ENCODE peak calls at places on chromosomes 7 and 10, in nine cellular contexts. R, P, D, V, X, Z, Y, J and M are unnamed samples.

GRCh38 chr7:67478066-67478465 is 481.4 kb downstream of the TYW1 start:
- DNase-seq in R (no peak), P (no peak), D (no peak), V (no peak), X (no peak), Z (no peak), Y (no peak), J (no peak), M (no peak)

GRCh38 chr7:35784332-35784731 is 16.5 kb upstream of the SEPTIN7 start:
- DNase-seq in R (no peak), P (no peak), D (no peak), V (no peak), X (no peak), Z (no peak), Y (no peak), J (no peak), M (no peak)

GRCh38 chr10:34908472-34908871 is 93.4 kb upstream of the PARD3 start:
- DNase-seq in R (no peak), P (no peak), D (peak), V (no peak), X (peak), Z (no peak), Y (no peak), J (no peak), M (no peak)

GRCh38 chr10:79193694-79194382 is 125.1 kb downstream of the ZMIZ1 start:
- DNase-seq in R (no peak), P (no peak), D (no peak), V (no peak), X (no peak), Z (no peak), Y (no peak), J (no peak), M (no peak)

GRCh38 chr7:131015131-131015954 is 281.3 kb upstream of the KLF14 start:
- DNase-seq in R (no peak), P (peak), D (no peak), V (no peak), X (peak), Z (no peak), Y (no peak), J (no peak), M (peak)

GRCh38 chr7:25759748-25760147 is 392.2 kb upstream of the NFE2L3 start:
- DNase-seq in R (no peak), P (no peak), D (no peak), V (no peak), X (no peak), Z (no peak), Y (peak), J (no peak), M (no peak)

GRCh38 chr7:105806592-105807266 is 69.7 kb downstream of the ATXN7L1 start:
- DNase-seq in R (no peak), P (peak), D (no peak), V (no peak), X (peak), Z (peak), Y (no peak), J (no peak), M (peak)

GRCh38 chr10:132939957-132940790 is 2.2 kb downstream of the CFAP46 start:
- DNase-seq in R (peak), P (peak), D (no peak), V (peak), X (peak), Z (peak), Y (peak), J (no peak), M (no peak)

GRCh38 chr7:114843102-114843501 is 78.8 kb upstream of the MDFIC start:
- DNase-seq in R (no peak), P (no peak), D (no peak), V (no peak), X (no peak), Z (no peak), Y (no peak), J (no peak), M (no peak)

GRCh38 chr10:90047243-90047729 is 345.9 kb downstream of the KIF20B start:
- DNase-seq in R (no peak), P (no peak), D (no peak), V (no peak), X (no peak), Z (no peak), Y (no peak), J (no peak), M (no peak)

GRCh38 chr7:76231583-76231982 is 29.9 kb downstream of the SRRM3 start:
- DNase-seq in R (no peak), P (no peak), D (no peak), V (no peak), X (no peak), Z (no peak), Y (no peak), J (no peak), M (no peak)

GRCh38 chr10:91702586-91703088 is 69.8 kb upstream of the PPP1R3C start:
- DNase-seq in R (no peak), P (no peak), D (no peak), V (no peak), X (no peak), Z (no peak), Y (no peak), J (no peak), M (no peak)

GRCh38 chr10:25631471-25631870 is 302.6 kb upstream of the MYO3A start:
- DNase-seq in R (no peak), P (no peak), D (no peak), V (no peak), X (no peak), Z (no peak), Y (no peak), J (no peak), M (no peak)

DNA sequence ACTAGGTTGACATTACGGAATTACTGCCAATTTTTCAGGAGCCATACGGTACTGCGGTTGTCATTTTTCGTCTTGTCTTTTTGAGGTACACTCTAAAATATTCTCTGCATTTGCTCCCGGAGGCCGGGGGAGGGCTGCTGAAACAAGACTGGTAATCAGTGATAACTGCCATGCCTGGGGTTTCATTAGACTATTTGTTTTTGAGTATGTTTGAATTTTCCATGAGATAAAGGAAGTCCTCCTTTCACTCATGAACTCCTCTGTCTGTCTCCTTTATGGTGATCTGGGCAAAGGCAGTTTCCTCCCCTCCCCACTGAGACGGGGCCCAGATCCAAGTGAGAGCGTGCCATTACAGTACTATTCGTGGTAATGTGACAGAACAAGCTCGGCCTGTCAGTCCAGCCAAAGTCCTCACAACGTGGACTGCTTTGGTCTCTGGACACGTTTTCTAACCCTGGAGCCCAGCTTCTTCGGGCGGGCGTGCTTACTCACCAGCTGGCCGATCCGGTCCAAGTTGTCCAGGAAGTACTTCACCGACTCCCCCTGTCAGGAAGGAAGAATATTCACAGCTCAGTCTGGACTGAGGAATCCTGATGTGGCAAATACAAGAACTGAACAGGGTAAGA is 45.1 kb downstream of the AMZ1 start:
- DNase-seq in R (no peak), P (peak), D (peak), V (peak), X (peak), Z (peak), Y (no peak), J (no peak), M (peak)
- TF ChIP-seq CTCF in R (peak), P (no peak), D (no peak), V (no peak), X (no peak), Z (no peak), Y (no peak), J (peak), M (no peak)

GRCh38 chr7:39367943-39368342 is 198.3 kb upstream of the YAE1 start:
- DNase-seq in R (no peak), P (no peak), D (no peak), V (no peak), X (no peak), Z (no peak), Y (no peak), J (no peak), M (no peak)
- H3K4me3 ChIP-seq in R (no peak), P (no peak), D (no peak), V (no peak), X (no peak), Z (no peak), Y (no peak), J (no peak), M (no peak)

DNA sequence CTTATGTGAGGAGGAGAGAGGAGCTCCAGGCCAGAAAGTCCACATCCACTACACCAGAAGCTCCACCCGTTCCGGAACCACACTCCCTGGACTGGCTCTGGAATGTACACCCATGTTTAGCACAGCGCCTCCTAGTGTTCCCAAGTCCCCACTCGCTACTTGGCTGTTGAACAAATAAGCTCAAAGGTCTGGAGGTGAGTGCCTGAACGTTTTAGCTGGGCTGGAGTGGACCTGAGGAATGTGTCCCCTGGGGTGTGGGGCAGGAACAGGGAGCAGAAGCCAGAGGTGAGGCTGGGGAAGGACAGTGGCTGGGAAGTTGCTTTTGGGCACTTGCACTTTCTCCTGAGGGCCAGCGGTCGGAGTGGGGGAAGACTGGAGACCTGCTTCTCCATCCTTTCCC is 164.1 kb upstream of the CDCA7L start:
- DNase-seq in R (peak), P (peak), D (no peak), V (no peak), X (no peak), Z (peak), Y (peak), J (no peak), M (peak)
- TF ChIP-seq CTCF in R (peak), P (peak), D (no peak), V (no peak), X (peak), Z (no peak), Y (peak), J (peak), M (peak)

GRCh38 chr10:67539312-67539711 is 156.7 kb downstream of the CTNNA3 start:
- DNase-seq in R (no peak), P (no peak), D (no peak), V (no peak), X (no peak), Z (no peak), Y (no peak), J (no peak), M (peak)
- H3K4me3 ChIP-seq in R (no peak), P (no peak), D (no peak), V (no peak), X (no peak), Z (no peak), Y (no peak), J (no peak), M (no peak)

GRCh38 chr7:108454674-108455523 is 1.3 kb downstream of the NRCAM start:
- DNase-seq in R (peak), P (no peak), D (no peak), V (peak), X (no peak), Z (no peak), Y (peak), J (no peak), M (peak)
- TF ChIP-seq CTCF in R (peak), P (no peak), D (no peak), V (no peak), X (no peak), Z (no peak), Y (no peak), J (no peak), M (no peak)

DNA sequence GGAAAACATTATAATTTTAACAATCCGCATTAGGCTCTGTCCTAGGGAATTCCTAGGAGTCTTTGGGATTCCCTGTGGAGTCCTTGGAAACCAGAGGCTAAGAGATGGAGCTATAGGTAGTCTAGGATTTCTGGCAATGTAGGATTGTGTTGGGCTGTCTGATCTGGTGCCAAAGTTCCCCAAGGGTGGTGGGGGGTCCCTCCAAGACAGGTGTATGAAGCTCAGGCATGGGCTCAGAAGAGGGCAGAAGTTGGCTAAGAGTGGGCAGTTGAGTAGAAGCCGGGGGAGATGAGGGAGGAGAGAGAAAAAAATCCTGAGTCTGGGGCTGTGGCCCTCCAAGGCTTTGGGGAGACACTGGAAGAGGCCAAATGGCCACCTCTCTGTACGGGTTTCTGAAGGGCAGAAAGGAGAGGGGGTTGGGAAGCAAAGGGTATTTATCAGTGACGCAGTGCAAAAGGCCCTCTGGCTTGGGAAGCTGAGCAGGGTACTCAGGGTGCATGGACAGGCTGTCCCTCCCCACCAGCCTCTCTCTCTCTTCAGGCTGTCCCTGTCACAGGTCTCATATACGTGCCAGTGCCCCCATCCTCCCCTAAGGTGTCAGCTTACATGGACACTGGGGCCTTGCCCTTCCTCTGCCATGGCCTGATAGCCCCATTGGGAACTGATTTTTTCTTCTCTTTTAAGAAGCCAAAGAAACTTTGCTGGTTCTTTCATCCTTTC is 923 bp downstream of the HOXA6 start:
- DNase-seq in R (no peak), P (no peak), D (no peak), V (no peak), X (no peak), Z (no peak), Y (no peak), J (no peak), M (no peak)
- H3K4me3 ChIP-seq in R (no peak), P (no peak), D (peak), V (no peak), X (no peak), Z (no peak), Y (no peak), J (no peak), M (no peak)

DNA sequence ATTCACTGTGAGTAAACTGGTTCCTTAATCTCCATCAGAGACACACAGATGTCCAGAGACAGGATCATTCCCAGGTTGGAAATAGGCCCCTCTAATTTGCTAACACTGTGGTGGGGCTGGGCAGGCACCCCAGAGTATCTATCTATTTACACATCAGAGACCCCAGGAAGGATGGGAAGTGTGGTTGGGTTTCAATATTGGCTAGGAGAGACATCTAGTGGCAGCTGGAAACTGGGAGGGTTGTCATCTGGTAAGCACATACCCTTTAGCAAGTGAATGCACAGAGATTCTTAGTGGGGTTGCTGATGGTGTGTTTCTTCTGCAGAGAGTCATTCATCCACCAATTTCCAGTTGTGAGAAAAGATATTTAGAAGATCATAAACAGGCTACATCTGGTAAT is 36.0 kb upstream of the NRG3 start:
- DNase-seq in R (peak), P (no peak), D (no peak), V (no peak), X (no peak), Z (no peak), Y (peak), J (no peak), M (peak)
- TF ChIP-seq CTCF in R (no peak), P (no peak), D (no peak), V (no peak), X (no peak), Z (no peak), Y (peak), J (no peak), M (no peak)

GRCh38 chr7:5671053-5671452 is 110.4 kb downstream of the RNF216 start:
- DNase-seq in R (no peak), P (peak), D (no peak), V (no peak), X (no peak), Z (no peak), Y (no peak), J (no peak), M (peak)

GRCh38 chr7:5673125-5673524 is 108.3 kb downstream of the RNF216 start:
- DNase-seq in R (no peak), P (no peak), D (no peak), V (no peak), X (no peak), Z (no peak), Y (no peak), J (no peak), M (no peak)

GRCh38 chr7:5672468-5672867 is 109.0 kb downstream of the RNF216 start:
- DNase-seq in R (no peak), P (no peak), D (no peak), V (no peak), X (no peak), Z (no peak), Y (no peak), J (no peak), M (no peak)

GRCh38 chr7:5667391-5667790 is 114.1 kb downstream of the RNF216 start:
- DNase-seq in R (peak), P (no peak), D (no peak), V (no peak), X (no peak), Z (peak), Y (no peak), J (no peak), M (no peak)

DNA sequence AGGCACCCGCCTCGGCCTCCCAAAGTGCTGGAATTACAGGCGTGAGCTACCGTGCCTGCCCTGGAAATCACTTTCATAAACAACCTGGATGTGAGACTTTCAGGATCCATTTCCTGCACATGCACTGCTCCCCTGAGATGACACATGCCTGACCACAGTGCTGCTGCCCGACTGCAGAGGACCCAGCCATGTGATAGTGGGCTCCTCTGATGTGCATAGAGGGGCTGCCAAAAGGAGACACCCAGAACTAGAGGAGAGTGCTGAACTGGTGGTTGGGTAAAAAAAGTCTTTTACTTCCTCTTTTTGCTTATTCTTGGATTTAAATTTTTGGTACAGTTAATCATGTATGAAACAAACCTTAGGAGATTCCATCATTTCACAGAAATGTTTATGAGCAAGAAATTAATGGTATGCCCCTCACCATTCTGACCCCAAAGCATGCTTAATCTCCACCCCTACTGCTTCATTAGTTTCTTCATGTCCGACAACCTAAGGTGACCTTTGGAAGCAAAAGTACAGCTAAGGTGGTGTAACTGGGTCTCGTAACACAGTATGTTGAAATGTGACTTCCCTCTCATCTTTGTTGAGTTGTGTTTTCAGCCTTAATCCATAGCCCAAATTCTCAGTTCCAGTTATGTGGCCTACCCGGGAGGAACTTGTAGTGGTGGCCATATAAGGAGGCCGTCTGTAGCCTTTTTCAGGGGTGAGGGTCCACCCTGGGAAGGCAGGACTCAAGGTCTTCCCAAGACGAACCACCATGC is 111.1 kb downstream of the RNF216 start:
- DNase-seq in R (no peak), P (no peak), D (no peak), V (no peak), X (no peak), Z (no peak), Y (no peak), J (no peak), M (no peak)
- H3K4me3 ChIP-seq in R (no peak), P (no peak), D (no peak), V (no peak), X (no peak), Z (no peak), Y (no peak), J (no peak), M (no peak)

DNA sequence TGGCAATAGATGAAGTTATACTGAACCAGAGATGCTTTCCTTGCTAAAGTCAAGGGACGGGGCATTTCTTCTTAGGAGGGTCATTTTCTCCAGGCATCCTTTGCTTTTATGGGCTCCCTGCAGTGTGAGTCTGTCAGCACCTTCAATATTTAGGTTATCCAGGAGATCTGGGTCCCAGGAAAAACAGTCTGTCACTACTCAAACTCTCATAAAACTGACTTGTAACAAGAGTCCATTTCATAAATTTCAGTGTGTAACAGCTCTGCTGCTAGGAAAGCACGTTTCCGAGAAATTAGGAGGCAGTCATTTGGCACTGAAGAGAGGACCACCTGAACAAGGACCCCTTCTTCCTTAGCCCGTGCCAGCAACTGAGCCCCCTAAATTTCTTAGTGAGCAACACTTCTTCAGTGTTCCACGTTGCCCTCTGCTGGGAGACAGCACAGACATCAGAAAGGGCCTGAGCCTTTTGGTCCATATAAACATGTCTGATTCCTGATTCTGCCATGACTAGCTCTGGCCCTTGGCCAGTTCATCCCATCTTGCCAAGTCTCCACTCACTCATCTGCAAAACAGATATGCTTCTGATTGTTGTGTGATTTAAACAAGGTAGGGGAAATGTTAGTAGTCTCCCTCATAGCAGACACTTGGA is 7.2 kb downstream of the GCC1 start:
- DNase-seq in R (no peak), P (peak), D (peak), V (no peak), X (peak), Z (no peak), Y (peak), J (no peak), M (no peak)
- TF ChIP-seq CTCF in R (peak), P (peak), D (peak), V (no peak), X (peak), Z (no peak), Y (peak), J (no peak), M (peak)

DNA sequence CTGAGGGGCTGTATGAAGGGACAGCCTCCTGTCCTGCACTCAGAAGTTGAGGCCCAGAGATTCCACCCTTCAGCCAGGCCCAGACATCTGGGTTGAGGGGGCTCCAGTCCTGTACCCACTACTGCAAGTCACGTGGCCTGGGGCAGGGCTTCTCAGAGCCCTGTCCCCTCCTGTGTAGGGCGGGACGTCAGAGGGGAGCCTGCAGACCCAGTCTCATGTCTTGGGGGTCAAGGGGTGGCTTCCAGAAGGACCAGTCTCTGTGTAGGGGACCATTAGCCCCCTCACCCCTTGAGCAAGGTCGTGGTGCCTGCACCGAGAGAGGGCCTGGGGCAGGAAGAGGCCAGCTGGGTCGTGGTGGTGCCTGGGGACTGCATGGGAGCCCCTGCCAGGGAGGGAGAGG is 593 bp upstream of the PILRA start:
- DNase-seq in R (no peak), P (no peak), D (no peak), V (no peak), X (no peak), Z (no peak), Y (no peak), J (no peak), M (no peak)
- H3K4me3 ChIP-seq in R (no peak), P (no peak), D (no peak), V (no peak), X (no peak), Z (no peak), Y (no peak), J (no peak), M (no peak)